ENCODE peak calls at places on chromosomes 4 and X, in nine cellular contexts. B is fibroblast of mammary gland, P is heart left ventricle, J is choroid plexus epithelial cell, O is A673, T is endodermal cell, V is left ventricle myocardium inferior, H is mammary epithelial cell, N is AG04449. F is an unnamed sample.

GRCh38 chrX:153926863-153927685 is 1.0 kb upstream of the ARHGAP4 start:
- DNase-seq in N (no peak), B (peak), T (no peak), V (peak), J (peak), P (peak), O (peak), H (peak), F (peak)

GRCh38 chr4:184250795-184251679 is 33.4 kb upstream of the ENPP6 start:
- DNase-seq in H (peak), T (no peak), O (peak), B (peak), P (no peak), N (no peak), J (peak), V (no peak), F (peak)

GRCh38 chrX:71143508-71143907 is 1.1 kb upstream of the NLGN3 start:
- DNase-seq in N (no peak), H (no peak), O (no peak), P (peak), V (peak), B (peak), J (peak), T (no peak), F (peak)

GRCh38 chr4:69708211-69708610 is 52.2 kb downstream of the SULT1B1 start:
- DNase-seq in N (peak), P (no peak), H (no peak), O (no peak), V (no peak), T (no peak), J (peak), B (peak), F (peak)

GRCh38 chr4:145879598-145879997 is 59.0 kb downstream of the ZNF827 start:
- DNase-seq in O (no peak), J (peak), B (peak), N (no peak), P (no peak), H (no peak), T (peak), V (no peak), F (peak)

GRCh38 chrX:11363069-11363594 is 69.9 kb downstream of the AMELX start:
- DNase-seq in T (no peak), O (no peak), J (no peak), V (no peak), B (no peak), N (no peak), H (no peak), P (no peak), F (no peak)

GRCh38 chrX:80388206-80388605 is 32.0 kb upstream of the TENT5D start:
- DNase-seq in H (no peak), N (no peak), J (no peak), O (no peak), T (no peak), V (no peak), B (peak), P (no peak), F (no peak)

GRCh38 chr4:26345541-26345940 is 24.7 kb downstream of the RBPJ start:
- DNase-seq in B (no peak), T (no peak), H (no peak), J (no peak), O (no peak), N (no peak), V (no peak), P (no peak), F (no peak)

GRCh38 chrX:123493857-123494256 is 239.0 kb downstream of the THOC2 start:
- DNase-seq in H (no peak), V (no peak), J (no peak), P (no peak), O (no peak), T (no peak), N (no peak), B (no peak), F (no peak)

GRCh38 chr4:8919651-8920288 is 48.1 kb upstream of the HMX1 start:
- DNase-seq in O (no peak), P (peak), J (no peak), T (no peak), V (no peak), N (no peak), H (no peak), B (no peak), F (no peak)

GRCh38 chr4:78058591-78059523 is 1.7 kb downstream of the FRAS1 start:
- DNase-seq in P (peak), H (peak), T (peak), J (peak), O (peak), N (no peak), V (peak), B (peak), F (peak)

GRCh38 chr4:82372502-82372873 is 1.3 kb downstream of the HNRNPD start:
- DNase-seq in N (no peak), B (peak), J (peak), O (peak), T (peak), V (no peak), H (peak), P (peak), F (no peak)

GRCh38 chr4:83320548-83320947 is 14.1 kb downstream of the HPSE start:
- DNase-seq in N (no peak), T (no peak), O (no peak), H (peak), V (peak), B (peak), P (peak), J (peak), F (peak)

GRCh38 chr4:181202249-181202648 is 1041.0 kb upstream of the TENM3 start:
- DNase-seq in H (no peak), T (no peak), O (no peak), J (no peak), P (no peak), B (no peak), V (no peak), N (no peak), F (no peak)

DNA sequence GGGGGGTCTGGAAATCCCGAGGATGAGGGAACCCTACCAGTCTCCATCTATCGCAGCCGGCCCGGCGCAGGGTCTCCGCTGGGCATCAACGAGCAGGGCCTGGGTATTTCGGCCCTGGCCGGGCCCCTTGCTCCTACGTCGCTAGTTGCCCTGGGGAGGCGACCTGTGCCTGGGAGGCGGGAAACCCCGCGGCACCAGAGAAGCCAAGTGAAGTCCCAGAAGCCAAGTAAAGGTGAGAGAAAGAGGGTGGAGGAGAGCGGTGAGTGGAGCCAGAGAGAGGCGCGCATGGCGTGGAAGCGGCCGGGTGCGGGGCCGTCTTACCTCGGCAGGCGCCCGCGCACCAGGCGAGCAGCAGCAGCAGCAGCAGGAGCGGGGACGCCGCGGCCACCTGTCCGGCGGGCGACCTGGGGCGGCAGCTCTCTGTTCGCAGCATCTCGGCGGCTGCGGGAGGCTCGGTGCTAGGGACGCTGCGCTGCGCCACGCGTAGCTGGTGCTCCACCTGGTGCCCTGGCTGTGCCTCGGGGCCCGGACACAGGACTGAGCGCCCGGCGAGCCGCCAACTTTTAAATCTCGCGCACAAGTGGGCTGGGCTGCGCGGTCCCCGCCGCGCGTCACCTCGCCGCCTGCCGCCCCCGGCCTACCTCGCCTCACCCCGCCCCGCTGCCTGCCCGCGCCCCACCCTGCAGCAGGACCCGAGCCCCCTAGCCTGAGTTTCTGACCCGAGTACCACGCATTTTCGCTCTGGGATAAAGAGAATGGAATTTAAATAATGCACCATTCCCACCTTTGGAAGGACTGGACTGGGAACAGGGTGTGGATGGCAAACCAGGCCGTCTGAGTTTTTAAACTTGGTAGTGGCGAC is at the start of gene NMU:
- DNase-seq in O (no peak), B (peak), P (peak), J (no peak), H (peak), N (no peak), T (peak), V (peak), F (peak)
- TF ChIP-seq CTCF in O (no peak), B (no peak), P (no peak), J (no peak), H (no peak), N (no peak), T (peak), V (no peak), F (no peak)

DNA sequence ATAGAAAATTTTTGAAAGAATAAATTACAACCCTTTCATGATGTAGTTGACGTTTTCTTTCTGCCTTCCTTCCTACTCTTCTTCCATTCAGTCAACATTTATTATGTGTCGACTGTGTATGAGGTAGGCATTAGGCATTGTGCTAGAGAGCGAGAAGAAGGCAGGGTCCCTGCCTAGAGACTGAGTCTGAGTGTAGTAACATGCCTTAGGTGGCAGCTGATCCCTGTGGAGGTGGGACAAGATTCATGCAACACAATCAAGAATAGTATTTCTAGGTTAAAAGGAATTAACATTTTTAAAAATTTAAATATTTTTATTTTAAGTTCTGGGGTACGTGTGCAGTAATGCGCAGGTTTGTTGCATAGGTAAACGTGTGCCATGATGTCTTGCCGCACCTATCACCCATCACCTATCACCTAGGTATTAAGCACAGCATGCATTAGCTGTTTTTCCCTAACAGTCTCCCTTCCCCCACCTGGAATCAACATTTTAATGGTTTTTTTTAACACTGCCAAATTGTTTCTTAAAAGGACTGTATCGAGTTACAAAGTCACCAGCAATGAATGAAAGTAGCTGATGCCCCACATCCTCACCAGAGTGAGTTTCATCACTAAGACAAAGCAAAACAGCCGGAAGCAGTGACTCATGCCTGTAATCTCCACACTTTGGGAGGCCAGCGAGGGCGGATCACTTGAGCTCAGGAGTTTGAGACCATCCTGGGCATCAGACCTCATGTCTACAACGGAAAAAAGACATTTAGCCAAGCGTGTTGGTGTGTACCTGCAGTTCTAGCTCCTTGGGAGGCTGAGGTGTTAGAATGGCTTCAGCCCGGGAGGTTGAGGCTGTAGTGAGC is 84.0 kb downstream of the WWC2 start:
- DNase-seq in P (no peak), T (peak), H (peak), O (peak), J (peak), B (peak), V (no peak), N (no peak), F (peak)
- H3K4me3 ChIP-seq in P (no peak), T (peak), H (no peak), O (no peak), J (peak), B (no peak), V (no peak), N (no peak), F (no peak)

DNA sequence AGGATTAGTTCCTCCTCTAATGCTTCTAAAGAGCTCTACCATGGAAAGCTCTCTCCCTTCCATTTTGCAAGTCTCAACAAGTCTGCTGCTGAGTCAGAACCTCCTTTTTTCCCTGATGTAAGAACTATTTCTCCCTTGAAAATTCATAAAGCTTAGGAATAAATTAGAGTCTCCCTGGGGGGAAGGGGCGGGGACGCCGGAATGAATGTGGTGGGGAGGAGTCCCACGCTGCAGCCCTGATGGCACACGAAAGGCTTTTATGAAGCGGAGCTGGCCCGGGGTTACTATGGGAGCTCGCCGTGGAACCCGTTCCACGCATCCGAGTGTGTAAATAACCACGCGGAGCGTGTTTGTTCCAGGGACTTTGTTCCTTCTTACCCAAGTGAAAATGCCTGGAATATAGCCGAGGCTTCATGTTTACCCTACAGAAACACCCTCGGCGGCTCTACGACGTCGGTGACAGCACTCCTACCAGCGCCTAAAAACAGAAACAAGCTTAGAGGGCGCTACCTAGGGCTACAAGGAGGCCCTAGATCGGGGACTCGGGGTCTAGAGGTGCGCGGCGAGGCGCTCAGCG is 945 bp upstream of the CPEB2 start:
- DNase-seq in J (peak), P (peak), B (peak), N (peak), V (peak), O (peak), T (peak), H (peak), F (peak)
- TF ChIP-seq CTCF in J (peak), P (no peak), B (no peak), N (no peak), V (no peak), O (no peak), T (no peak), H (no peak), F (peak)

GRCh38 chr4:101356928-101357327 is 9.6 kb upstream of the PPP3CA start:
- DNase-seq in P (no peak), B (peak), J (peak), N (peak), O (no peak), T (no peak), V (no peak), H (peak), F (peak)
- H3K4me3 ChIP-seq in P (no peak), B (no peak), J (no peak), N (no peak), O (no peak), T (no peak), V (no peak), H (peak), F (no peak)

GRCh38 chr4:89868999-89869589 is 25.6 kb upstream of the MMRN1 start:
- DNase-seq in O (no peak), P (no peak), H (no peak), V (no peak), T (no peak), B (peak), J (peak), N (no peak), F (peak)
- TF ChIP-seq CTCF in O (peak), P (peak), H (peak), V (peak), T (peak), B (peak), J (peak), N (no peak), F (peak)

GRCh38 chr4:143336828-143337599 is at the start of gene GAB1:
- DNase-seq in T (peak), N (no peak), O (peak), V (peak), J (peak), H (peak), B (peak), P (peak), F (peak)

GRCh38 chr4:143335979-143336827 is 473 bp upstream of the GAB1 start:
- DNase-seq in P (peak), V (peak), O (peak), N (peak), H (peak), J (peak), T (peak), B (peak), F (peak)

GRCh38 chr4:143339497-143339896 is 2.8 kb downstream of the GAB1 start:
- DNase-seq in H (no peak), V (no peak), N (no peak), P (no peak), B (no peak), O (no peak), T (no peak), J (no peak), F (no peak)

GRCh38 chr4:143337600-143338287 is 1.1 kb downstream of the GAB1 start:
- DNase-seq in V (peak), P (peak), N (no peak), B (peak), J (peak), O (peak), H (peak), T (peak), F (peak)

GRCh38 chr4:143338313-143338712 is 1.6 kb downstream of the GAB1 start:
- DNase-seq in T (no peak), P (no peak), H (no peak), N (no peak), V (no peak), O (no peak), J (no peak), B (no peak), F (no peak)
- H3K4me3 ChIP-seq in T (peak), P (peak), H (peak), N (no peak), V (peak), O (peak), J (peak), B (peak), F (peak)

GRCh38 chr4:12729384-12729783 is 754.8 kb downstream of the RAB28 start:
- DNase-seq in J (peak), V (no peak), H (no peak), N (no peak), B (peak), T (no peak), O (peak), P (no peak), F (peak)

GRCh38 chr4:12724520-12724919 is 759.6 kb downstream of the RAB28 start:
- DNase-seq in J (peak), B (peak), H (no peak), V (no peak), N (no peak), P (no peak), T (no peak), O (peak), F (peak)

DNA sequence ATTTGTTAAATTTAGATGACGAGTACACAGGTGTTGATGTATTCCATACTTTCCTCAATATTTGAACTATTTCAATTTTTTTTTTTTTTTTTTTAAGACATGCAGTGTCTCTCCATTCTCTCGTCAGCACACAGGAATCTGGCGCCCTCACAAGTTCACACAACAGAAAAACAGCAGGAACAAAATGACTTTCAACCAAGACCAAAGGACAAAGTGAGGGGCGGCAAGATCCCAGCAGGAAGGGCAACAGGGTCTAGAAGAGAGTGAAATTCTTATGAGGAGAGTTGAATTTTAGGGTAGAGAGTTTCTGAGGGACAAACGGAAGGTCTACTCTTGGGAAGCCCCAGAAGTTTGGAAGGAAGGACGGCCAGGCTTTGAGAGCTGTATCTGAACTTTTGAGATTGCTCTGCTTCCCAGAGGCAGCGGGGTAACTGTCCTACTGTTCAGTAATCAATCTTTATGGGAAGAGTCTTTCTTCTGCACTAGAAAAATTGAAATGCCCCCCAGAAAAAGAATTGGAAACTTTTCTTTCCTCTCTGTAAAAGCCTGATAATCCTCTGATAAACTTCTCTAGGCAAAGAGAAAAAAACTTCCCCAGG is 760.2 kb downstream of the RAB28 start:
- DNase-seq in O (peak), H (no peak), V (no peak), P (no peak), B (no peak), J (peak), N (no peak), T (peak), F (peak)
- TF ChIP-seq CTCF in O (peak), H (no peak), V (no peak), P (peak), B (no peak), J (no peak), N (no peak), T (no peak), F (peak)

DNA sequence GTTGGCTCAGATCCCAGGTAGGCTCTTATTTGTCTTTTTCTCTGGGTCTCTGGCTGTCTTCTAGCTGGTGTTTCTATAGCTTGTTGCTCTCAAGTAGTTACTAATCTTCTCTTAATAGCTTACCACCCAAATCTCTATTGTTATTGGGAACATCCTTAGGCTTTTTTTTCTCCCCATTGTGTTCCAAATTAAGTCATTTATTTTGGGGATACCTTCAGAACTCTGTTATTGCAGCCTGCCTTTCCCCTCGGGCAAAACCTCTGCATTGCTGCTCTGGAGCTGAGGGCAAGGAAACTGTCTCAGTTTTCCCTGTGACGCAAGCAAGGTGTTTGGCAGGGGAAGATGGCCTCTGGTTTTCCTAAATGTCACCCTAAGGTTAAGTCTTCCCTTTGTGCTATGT is 338.1 kb upstream of the ZCCHC13 start:
- DNase-seq in P (no peak), B (no peak), T (peak), J (no peak), N (no peak), O (no peak), V (no peak), H (no peak), F (no peak)
- H3K4me3 ChIP-seq in P (no peak), B (no peak), T (no peak), J (no peak), N (no peak), O (no peak), V (no peak), H (no peak), F (no peak)